ENCODE peak calls at places on chromosomes 1 and 21, in ten cellular contexts. G is lower leg skin, U is uterus, R is NB4, I is A549, H is testis, A is heart left ventricle, Z is suprapubic skin, N is endothelial cell of umbilical vein, O is HepG2. K is an unnamed sample.

GRCh38 chr21:28608646-28609045 is 384.0 kb downstream of the LTN1 start:
- DNase-seq in Z (no peak), N (no peak), R (no peak), H (no peak), A (no peak), G (no peak), O (no peak), U (no peak), I (no peak), K (no peak)

GRCh38 chr1:168454211-168454815 is 89.5 kb downstream of the XCL2 start:
- DNase-seq in R (no peak), G (no peak), N (no peak), U (no peak), H (no peak), I (no peak), O (no peak), A (no peak), Z (no peak), K (no peak)

GRCh38 chr1:66445492-66446181 is 88.3 kb upstream of the SGIP1 start:
- DNase-seq in N (peak), R (peak), U (no peak), O (no peak), Z (no peak), G (no peak), I (no peak), H (no peak), A (no peak), K (no peak)

GRCh38 chr21:43667191-43667904 is 8.0 kb downstream of the RRP1B start:
- DNase-seq in Z (no peak), A (no peak), G (no peak), R (peak), I (no peak), O (no peak), N (no peak), H (no peak), U (no peak), K (no peak)

GRCh38 chr1:51926171-51926812 is 47.8 kb upstream of the NRDC start:
- DNase-seq in U (no peak), N (peak), G (no peak), O (no peak), A (no peak), R (peak), Z (no peak), H (peak), I (peak), K (peak)

GRCh38 chr1:44212355-44213221 is 683 bp upstream of the DMAP1 start:
- DNase-seq in R (peak), G (no peak), N (no peak), U (no peak), H (no peak), O (no peak), I (no peak), Z (no peak), A (no peak), K (peak)

GRCh38 chr1:161921990-161922389 is 101.7 kb downstream of the OLFML2B start:
- DNase-seq in H (no peak), U (no peak), G (no peak), N (peak), Z (no peak), I (no peak), A (no peak), R (no peak), O (no peak), K (no peak)

GRCh38 chr1:229624906-229625871 is 733 bp downstream of the TAF5L start:
- DNase-seq in N (peak), H (peak), I (peak), U (peak), A (peak), G (peak), O (peak), R (peak), Z (no peak), K (peak)

GRCh38 chr1:90721210-90722194 is 4.4 kb upstream of the BARHL2 start:
- DNase-seq in I (peak), N (peak), Z (peak), U (no peak), A (no peak), O (peak), H (peak), G (no peak), R (peak), K (peak)

DNA sequence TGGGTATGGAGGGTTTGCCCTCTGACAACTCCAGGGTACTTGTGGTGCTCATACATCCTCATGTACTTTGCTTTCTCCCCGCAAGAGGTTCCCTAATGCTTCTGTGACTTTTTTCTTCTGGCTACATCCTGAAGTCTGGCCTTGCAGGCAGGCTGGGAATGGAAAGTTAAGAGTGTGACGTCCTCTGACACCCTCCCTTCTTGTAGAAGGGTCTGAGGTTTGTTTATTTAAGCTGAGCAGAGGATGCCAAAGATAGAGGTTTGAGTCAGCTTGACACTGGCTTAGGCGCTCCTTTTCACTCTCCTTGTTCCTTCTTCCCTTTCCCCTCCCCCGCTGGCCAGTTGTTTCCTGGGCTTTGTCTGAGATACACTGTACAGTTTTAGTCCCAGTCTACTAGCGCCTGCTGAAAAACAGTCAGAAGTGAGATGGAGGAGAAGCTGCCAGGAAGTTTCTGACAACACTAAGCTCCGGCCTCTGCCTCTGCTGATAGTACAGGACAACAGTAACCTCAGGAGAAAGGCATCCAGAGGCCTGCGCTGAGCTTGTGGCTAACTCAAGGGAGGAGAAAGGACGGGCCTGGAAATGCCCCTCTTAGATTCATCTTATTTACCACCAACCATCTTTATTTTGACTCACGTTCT is at the start of gene MACF1:
- DNase-seq in N (peak), R (peak), A (peak), G (peak), I (peak), O (no peak), Z (peak), H (peak), U (peak), K (peak)
- TF ChIP-seq POLR2A in N (no peak), R (no peak), A (no peak), G (no peak), I (no peak), O (no peak), Z (no peak), H (no peak), U (peak), K (peak)

GRCh38 chr1:117210831-117211261 is at the start of gene VTCN1:
- DNase-seq in N (no peak), U (no peak), I (peak), A (no peak), R (no peak), Z (no peak), G (peak), O (no peak), H (no peak), K (no peak)
- TF ChIP-seq POLR2A in N (no peak), U (no peak), I (no peak), A (no peak), R (no peak), Z (no peak), G (no peak), O (no peak), H (no peak), K (no peak)

GRCh38 chr1:54105080-54105479 is 47.7 kb downstream of the CDCP2 start:
- DNase-seq in I (no peak), G (no peak), Z (no peak), U (no peak), O (no peak), H (no peak), R (no peak), A (no peak), N (no peak), K (no peak)

GRCh38 chr1:54099211-54099610 is 45.8 kb downstream of the TCEANC2 start:
- DNase-seq in G (no peak), U (no peak), N (no peak), A (no peak), O (no peak), Z (no peak), H (no peak), I (no peak), R (no peak), K (no peak)

GRCh38 chr1:54095543-54096286 is 42.3 kb downstream of the TCEANC2 start:
- DNase-seq in G (no peak), Z (no peak), R (peak), H (no peak), A (no peak), U (peak), O (no peak), I (no peak), N (peak), K (no peak)

GRCh38 chr1:54096491-54097235 is 43.3 kb downstream of the TCEANC2 start:
- DNase-seq in G (no peak), I (no peak), U (no peak), R (peak), Z (no peak), N (no peak), H (no peak), A (no peak), O (no peak), K (no peak)

GRCh38 chr1:54100500-54100899 is 47.1 kb downstream of the TCEANC2 start:
- DNase-seq in O (no peak), R (no peak), N (no peak), G (no peak), I (no peak), Z (no peak), U (no peak), A (no peak), H (no peak), K (no peak)
- TF ChIP-seq POLR2A in O (no peak), R (no peak), N (no peak), G (no peak), I (no peak), Z (no peak), U (no peak), A (no peak), H (no peak), K (no peak)

GRCh38 chr1:160674415-160674814 is 27.6 kb upstream of the SLAMF1 start:
- DNase-seq in R (no peak), Z (no peak), O (no peak), U (no peak), A (no peak), N (no peak), G (no peak), I (no peak), H (no peak), K (no peak)

GRCh38 chr1:160680399-160680798 is 31.2 kb downstream of the CD48 start:
- DNase-seq in I (no peak), O (no peak), R (no peak), G (no peak), A (no peak), U (no peak), N (no peak), Z (no peak), H (no peak), K (no peak)

GRCh38 chr1:160675641-160676410 is 29.0 kb upstream of the SLAMF1 start:
- DNase-seq in I (peak), N (peak), Z (no peak), A (peak), U (peak), R (peak), G (peak), H (peak), O (peak), K (peak)

GRCh38 chr1:160679893-160680292 is 31.7 kb downstream of the CD48 start:
- DNase-seq in N (no peak), H (no peak), U (no peak), I (no peak), A (no peak), O (no peak), R (no peak), G (no peak), Z (no peak), K (no peak)

DNA sequence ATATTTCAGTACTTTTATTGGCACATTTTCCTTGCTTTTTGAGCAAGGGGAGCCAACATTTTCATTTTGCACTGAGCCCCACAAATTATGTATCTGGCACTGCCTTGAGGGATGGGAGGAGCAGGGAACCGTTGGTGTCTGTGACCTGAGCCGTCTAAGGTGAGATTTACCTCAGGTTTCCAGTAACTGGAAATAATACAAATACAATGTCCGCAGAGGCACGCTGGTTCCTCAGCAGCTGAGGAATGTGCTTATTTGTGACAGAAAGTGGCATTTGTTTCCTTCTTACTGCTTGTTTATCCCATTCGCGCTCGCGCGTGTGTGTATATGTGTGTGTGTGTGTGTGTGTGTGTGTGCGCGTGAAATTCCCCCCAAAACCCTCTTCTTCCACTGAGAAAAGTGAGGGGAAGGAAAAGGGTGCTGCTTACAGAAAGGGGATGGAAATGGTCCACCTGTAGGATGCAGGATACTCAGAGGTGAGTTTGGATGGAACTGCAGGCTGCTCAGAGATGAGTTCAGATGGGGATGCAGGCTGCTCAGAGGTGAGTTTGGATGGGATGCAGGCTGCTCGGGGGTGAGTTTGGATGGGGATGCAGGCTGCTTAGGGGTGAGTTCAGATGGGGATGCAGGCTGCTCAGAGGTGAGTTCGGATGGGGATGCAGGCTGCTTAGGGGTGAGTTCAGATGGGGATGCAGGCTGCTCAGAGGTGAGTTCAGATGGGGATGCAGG is 30.2 kb upstream of the SLAMF1 start:
- DNase-seq in N (no peak), Z (no peak), O (no peak), A (no peak), I (no peak), G (no peak), H (no peak), R (no peak), U (no peak), K (no peak)
- TF ChIP-seq POLR2A in N (no peak), Z (no peak), O (no peak), A (no peak), I (no peak), G (no peak), H (no peak), R (no peak), U (no peak), K (no peak)

GRCh38 chr1:45554198-45554597 is 3.6 kb downstream of the AKR1A1 start:
- DNase-seq in A (no peak), U (no peak), O (peak), Z (no peak), R (no peak), H (no peak), G (no peak), I (peak), N (no peak), K (no peak)
- TF ChIP-seq POLR2A in A (no peak), U (no peak), O (no peak), Z (no peak), R (no peak), H (no peak), G (no peak), I (no peak), N (no peak), K (no peak)

GRCh38 chr21:14762309-14762708 is 216.2 kb upstream of the SAMSN1 start:
- DNase-seq in R (no peak), U (no peak), Z (no peak), A (no peak), O (no peak), G (no peak), I (no peak), H (no peak), N (no peak), K (no peak)

GRCh38 chr21:14763695-14764064 is 217.6 kb upstream of the SAMSN1 start:
- DNase-seq in Z (no peak), I (no peak), N (no peak), H (no peak), A (no peak), G (no peak), U (no peak), R (no peak), O (no peak), K (no peak)

GRCh38 chr21:14759285-14759684 is 213.2 kb upstream of the SAMSN1 start:
- DNase-seq in Z (no peak), H (no peak), A (no peak), I (no peak), U (no peak), N (no peak), O (no peak), G (no peak), R (no peak), K (no peak)

GRCh38 chr21:14766241-14766640 is 220.1 kb upstream of the SAMSN1 start:
- DNase-seq in U (no peak), A (no peak), H (no peak), N (no peak), G (no peak), R (no peak), I (peak), O (peak), Z (no peak), K (peak)

GRCh38 chr21:14762734-14763694 is 216.9 kb upstream of the SAMSN1 start:
- DNase-seq in Z (no peak), U (no peak), A (no peak), H (no peak), I (no peak), R (peak), N (peak), G (no peak), O (no peak), K (peak)
- TF ChIP-seq POLR2A in Z (no peak), U (no peak), A (no peak), H (no peak), I (no peak), R (no peak), N (no peak), G (no peak), O (no peak), K (no peak)

GRCh38 chr1:85707990-85708825 is at the start of gene ZNHIT6:
- DNase-seq in G (peak), Z (peak), N (peak), H (peak), I (peak), A (peak), U (peak), R (peak), O (peak), K (peak)
- TF ChIP-seq POLR2A in G (no peak), Z (no peak), N (peak), H (no peak), I (peak), A (no peak), U (no peak), R (peak), O (peak), K (peak)

DNA sequence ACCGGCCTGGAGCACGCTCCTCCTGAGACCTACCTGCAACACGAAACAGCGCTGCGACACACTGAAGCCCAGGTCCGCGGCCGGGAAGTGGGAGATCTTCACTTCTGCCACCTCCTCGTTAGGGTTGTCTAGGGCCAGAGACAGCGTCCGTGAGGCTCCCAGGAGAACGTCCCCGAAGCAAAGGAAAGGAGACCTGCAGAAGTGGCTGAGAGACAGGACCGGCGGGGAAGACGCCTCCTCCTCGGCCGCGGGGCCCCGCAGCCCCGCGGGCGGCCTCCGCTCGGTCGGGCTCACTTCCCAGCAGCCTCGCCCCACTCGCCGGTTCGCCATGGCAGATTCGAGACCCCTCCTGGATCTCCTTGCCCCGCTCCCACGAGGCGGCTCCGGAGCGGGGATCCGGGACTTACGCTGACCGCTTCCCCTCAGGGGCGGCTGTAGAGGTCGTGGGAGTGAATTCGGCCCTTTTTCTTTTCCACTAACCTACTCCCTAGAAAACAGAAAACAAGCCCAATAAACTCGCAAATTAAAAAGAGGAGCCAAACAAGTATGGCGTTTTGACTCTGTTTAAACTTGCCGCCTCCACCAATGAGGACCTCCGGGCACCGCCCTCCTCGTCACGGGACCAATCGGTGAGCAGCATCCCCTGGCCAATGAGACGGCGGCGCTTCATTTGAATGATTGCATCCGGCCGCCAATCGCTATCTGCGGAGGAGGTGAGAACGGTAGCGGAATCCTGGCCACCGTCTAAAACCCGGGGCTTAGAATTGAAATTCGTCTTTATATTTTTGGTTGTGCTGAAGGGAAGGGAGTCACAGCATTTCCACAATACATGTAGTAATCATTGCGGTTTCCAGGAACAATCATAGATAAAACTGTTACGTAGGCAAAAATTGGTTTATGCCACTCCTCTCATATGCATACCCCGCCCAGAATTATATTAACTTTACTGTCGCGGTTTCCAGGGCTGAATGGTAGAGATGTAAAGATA is at the start of gene ASPM:
- DNase-seq in I (peak), A (peak), U (peak), H (peak), O (peak), G (peak), Z (peak), R (peak), N (peak), K (peak)
- TF ChIP-seq POLR2A in I (no peak), A (no peak), U (no peak), H (no peak), O (no peak), G (no peak), Z (no peak), R (peak), N (peak), K (peak)

K was measured in erythroblast.